ENCODE peak calls at places on chromosomes 4 and X, in five cellular contexts. K, Q, P, E and R are unnamed samples.

GRCh38 chrX:133045986-133046385 is 50.9 kb downstream of the USP26 start:
- DNase-seq in E (no peak), Q (no peak), P (no peak), K (no peak), R (no peak)

GRCh38 chr4:22454955-22455354 is 60.9 kb downstream of the ADGRA3 start:
- DNase-seq in E (no peak), K (no peak), Q (no peak), P (no peak), R (no peak)

GRCh38 chrX:49102221-49102620 is 21.3 kb downstream of the GPKOW start:
- DNase-seq in K (no peak), Q (no peak), P (no peak), E (no peak), R (no peak)

GRCh38 chrX:10022580-10023245 is 55.6 kb downstream of the CLDN34 start:
- DNase-seq in K (no peak), P (no peak), E (peak; percentile 37), Q (no peak), R (no peak)

GRCh38 chr4:5656415-5656814 is 51.9 kb downstream of the EVC2 start:
- DNase-seq in E (no peak), Q (no peak), P (no peak), K (no peak), R (no peak)

GRCh38 chr4:5893591-5893990 is 705 bp upstream of the CRMP1 start:
- DNase-seq in Q (no peak), K (no peak), E (no peak), P (no peak), R (no peak)

GRCh38 chrX:119118780-119119395 is 8.7 kb downstream of the KIAA1210 start:
- DNase-seq in K (peak; percentile 87), P (peak; percentile 62), E (peak; percentile 32), Q (no peak), R (peak; percentile 5)

GRCh38 chr4:38385286-38386010 is 278.6 kb upstream of the KLF3 start:
- DNase-seq in E (no peak), P (no peak), K (peak; percentile 53), Q (no peak), R (no peak)

GRCh38 chr4:109079177-109079576 is 223.3 kb downstream of the COL25A1 start:
- DNase-seq in E (no peak), Q (no peak), P (no peak), K (no peak), R (no peak)

GRCh38 chrX:1392376-1393130 is 640 bp upstream of the SLC25A6 start:
- DNase-seq in K (peak; percentile 86), E (peak; percentile 78), Q (no peak), P (peak; percentile 88), R (no peak)

GRCh38 chrX:119573840-119574393 is 446 bp upstream of the UBE2A start:
- DNase-seq in P (no peak), E (no peak), K (peak; percentile 67), Q (no peak), R (no peak)

GRCh38 chr4:174631901-174632758 is 109.8 kb upstream of the HPGD start:
- DNase-seq in Q (no peak), P (no peak), E (no peak), K (no peak), R (no peak)

GRCh38 chrX:46687619-46688018 is 71.3 kb downstream of the SLC9A7 start:
- DNase-seq in K (no peak), Q (no peak), E (no peak), P (no peak), R (no peak)

GRCh38 chrX:34382416-34382815 is 250.3 kb upstream of the FAM47A start:
- DNase-seq in P (no peak), E (no peak), Q (no peak), K (no peak), R (no peak)

GRCh38 chr4:88284378-88285234 is at the start of gene PPM1K:
- DNase-seq in Q (peak; percentile 91), K (peak; percentile 100), E (peak; percentile 99), P (peak; percentile 100), R (peak; percentile 93)

GRCh38 chr4:20391224-20391623 is 139.5 kb downstream of the SLIT2 start:
- DNase-seq in P (no peak), E (no peak), K (no peak), Q (no peak), R (no peak)

GRCh38 chrX:121579016-121579760 is 531.8 kb downstream of the GLUD2 start:
- DNase-seq in E (peak; percentile 10), Q (no peak), K (no peak), P (no peak), R (peak; percentile 2)
- TF ChIP-seq CTCF in E (peak; percentile 18), Q (peak; percentile 1), K (peak; percentile 65), P (peak; percentile 13), R (peak; percentile 36)

DNA sequence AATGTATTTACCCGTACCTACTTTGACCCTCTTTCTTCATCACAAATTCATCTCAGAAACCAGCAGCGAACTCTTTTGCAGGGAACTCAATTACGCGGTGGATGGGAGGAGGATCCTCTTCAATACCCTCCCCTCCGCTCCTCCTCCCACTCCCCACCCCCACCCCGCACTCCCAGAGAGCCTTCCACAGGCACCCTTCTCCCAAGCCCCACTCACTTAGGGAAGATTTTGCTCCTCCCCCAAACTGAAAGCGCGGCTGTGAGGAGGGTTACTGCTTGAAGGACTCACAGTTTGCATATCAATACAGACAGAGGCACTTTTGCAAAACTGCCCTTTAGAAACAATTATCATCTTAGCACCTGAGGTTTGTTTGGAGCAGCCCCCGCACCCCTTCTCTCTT is 955 bp upstream of the IL1RAPL1 start:
- DNase-seq in Q (no peak), K (peak; percentile 75), E (peak; percentile 10), P (no peak), R (no peak)
- H3K4me3 ChIP-seq in Q (no peak overlapping the region), K (peak overlapping the region; percentile 77), E (peak overlapping the region; percentile 16), P (no peak overlapping the region), R (no peak overlapping the region)

DNA sequence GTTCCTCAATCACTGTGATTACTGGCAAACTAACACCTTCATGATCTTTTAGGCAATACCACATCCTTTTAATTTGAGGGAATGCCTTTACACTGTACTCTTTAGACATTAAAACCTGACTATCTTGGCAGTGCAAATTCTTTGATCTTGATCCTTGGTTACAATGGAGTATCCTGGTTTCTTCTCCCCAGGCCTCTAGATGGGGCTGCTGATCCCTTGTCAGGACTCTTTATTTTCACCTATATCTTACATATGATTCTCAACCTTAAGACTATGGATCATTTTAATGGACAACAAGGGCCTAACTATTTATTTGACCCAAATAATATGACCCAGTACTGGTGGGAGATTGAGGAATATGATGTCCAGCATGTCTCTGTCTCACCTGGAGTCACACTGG is 1005.5 kb upstream of the INTU start:
- DNase-seq in Q (no peak), E (no peak), K (peak; percentile 62), P (no peak), R (no peak)
- TF ChIP-seq CTCF in Q (no peak), E (no peak), K (peak; percentile 81), P (no peak), R (peak; percentile 12)

DNA sequence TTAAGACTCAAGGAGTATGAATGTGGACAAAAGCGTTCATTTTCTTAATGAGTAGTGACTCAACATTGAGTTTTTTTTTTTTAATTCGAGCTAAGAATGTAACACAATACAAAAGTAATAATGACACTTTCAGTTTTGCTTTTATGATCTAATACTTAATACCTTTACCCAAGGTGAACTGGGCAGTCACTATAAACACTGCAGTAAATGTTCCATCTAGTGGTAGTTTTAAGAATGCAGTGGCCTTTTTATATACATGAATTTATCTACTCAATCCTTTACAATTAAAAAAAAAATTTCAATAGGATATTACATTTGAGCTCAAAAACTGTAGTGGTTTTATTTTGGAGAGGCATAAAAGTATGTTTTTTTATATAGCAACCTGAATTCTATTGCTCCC is 33.9 kb downstream of the PDK3 start:
- DNase-seq in E (no peak), K (no peak), Q (no peak), P (no peak), R (no peak)
- H3K4me3 ChIP-seq in E (no peak overlapping the region), K (no peak overlapping the region), Q (no peak overlapping the region), P (no peak overlapping the region), R (no peak overlapping the region)